ENCODE peak calls at places on chromosomes 2 and 18, in seven cellular contexts. One of them, this sample, is unnamed.

GRCh38 chr2:212974692-212975091 is 176.7 kb downstream of the IKZF2 start:
- DNase-seq in AG04450: peak; percentile 32
- DNase-seq in BJ: peak; percentile 51
- DNase-seq in GM12865: no peak
- DNase-seq in fibroblast of pulmonary artery: peak; percentile 85
- DNase-seq in nephron progenitor cell: no peak
- DNase-seq in RWPE2: no peak
- DNase-seq in this sample: no peak

GRCh38 chr2:162256621-162257020 is 13.4 kb upstream of the FAP start:
- DNase-seq in AG04450: no peak
- DNase-seq in BJ: no peak
- DNase-seq in GM12865: no peak
- DNase-seq in fibroblast of pulmonary artery: no peak
- DNase-seq in nephron progenitor cell: no peak
- DNase-seq in RWPE2: no peak
- DNase-seq in this sample: no peak

GRCh38 chr2:55490554-55490953 is 29.0 kb upstream of the CFAP36 start:
- DNase-seq in AG04450: peak; percentile 61
- DNase-seq in BJ: no peak
- DNase-seq in GM12865: no peak
- DNase-seq in fibroblast of pulmonary artery: peak; percentile 86
- DNase-seq in nephron progenitor cell: no peak
- DNase-seq in RWPE2: no peak
- DNase-seq in this sample: no peak

GRCh38 chr18:58695772-58696171 is 24.5 kb downstream of the MALT1 start:
- DNase-seq in AG04450: no peak
- DNase-seq in BJ: no peak
- DNase-seq in GM12865: no peak
- DNase-seq in fibroblast of pulmonary artery: no peak
- DNase-seq in nephron progenitor cell: no peak
- DNase-seq in RWPE2: no peak
- DNase-seq in this sample: no peak

GRCh38 chr2:143128681-143129580 is at the start of gene ARHGAP15:
- DNase-seq in AG04450: no peak
- DNase-seq in BJ: no peak
- DNase-seq in GM12865: peak; percentile 93
- DNase-seq in fibroblast of pulmonary artery: no peak
- DNase-seq in nephron progenitor cell: no peak
- DNase-seq in RWPE2: no peak
- DNase-seq in this sample: peak; percentile 82

GRCh38 chr18:79877163-79878091 is 74.0 kb downstream of the SLC66A2 start:
- DNase-seq in AG04450: no peak
- DNase-seq in BJ: no peak
- DNase-seq in GM12865: no peak
- DNase-seq in fibroblast of pulmonary artery: no peak
- DNase-seq in nephron progenitor cell: peak; percentile 50
- DNase-seq in RWPE2: peak; percentile 49
- DNase-seq in this sample: no peak

GRCh38 chr2:232341061-232341738 is 37.4 kb upstream of the ALPP start:
- DNase-seq in AG04450: no peak
- DNase-seq in BJ: no peak
- DNase-seq in GM12865: no peak
- DNase-seq in fibroblast of pulmonary artery: no peak
- DNase-seq in nephron progenitor cell: no peak
- DNase-seq in RWPE2: peak; percentile 32
- DNase-seq in this sample: no peak

GRCh38 chr18:36338420-36338933 is 41.0 kb downstream of the FHOD3 start:
- DNase-seq in AG04450: no peak
- DNase-seq in BJ: no peak
- DNase-seq in GM12865: no peak
- DNase-seq in fibroblast of pulmonary artery: no peak
- DNase-seq in nephron progenitor cell: no peak
- DNase-seq in RWPE2: no peak
- DNase-seq in this sample: no peak

GRCh38 chr2:216838146-216838545 is 21.7 kb downstream of the TNP1 start:
- DNase-seq in AG04450: peak; percentile 21
- DNase-seq in BJ: no peak
- DNase-seq in GM12865: no peak
- DNase-seq in fibroblast of pulmonary artery: peak; percentile 3
- DNase-seq in nephron progenitor cell: no peak
- DNase-seq in RWPE2: no peak
- DNase-seq in this sample: no peak

GRCh38 chr18:64244571-64244970 is 95.7 kb upstream of the LINC00305 start:
- DNase-seq in AG04450: no peak
- DNase-seq in BJ: no peak
- DNase-seq in GM12865: peak; percentile 11
- DNase-seq in fibroblast of pulmonary artery: peak; percentile 0
- DNase-seq in nephron progenitor cell: no peak
- DNase-seq in RWPE2: no peak
- DNase-seq in this sample: peak; percentile 8

GRCh38 chr2:156456616-156457015 is 20.4 kb downstream of the GPD2 start:
- DNase-seq in AG04450: no peak
- DNase-seq in BJ: no peak
- DNase-seq in GM12865: peak; percentile 70
- DNase-seq in fibroblast of pulmonary artery: no peak
- DNase-seq in nephron progenitor cell: no peak
- DNase-seq in RWPE2: no peak
- DNase-seq in this sample: peak; percentile 17

GRCh38 chr2:168167511-168168263 is 79.7 kb downstream of the STK39 start:
- DNase-seq in AG04450: no peak
- DNase-seq in BJ: no peak
- DNase-seq in GM12865: no peak
- DNase-seq in fibroblast of pulmonary artery: no peak
- DNase-seq in nephron progenitor cell: no peak
- DNase-seq in RWPE2: no peak
- DNase-seq in this sample: no peak

GRCh38 chr2:106095478-106096392 is 98.4 kb downstream of the UXS1 start:
- DNase-seq in AG04450: no peak
- DNase-seq in BJ: no peak
- DNase-seq in GM12865: no peak
- DNase-seq in fibroblast of pulmonary artery: no peak
- DNase-seq in nephron progenitor cell: no peak
- DNase-seq in RWPE2: no peak
- DNase-seq in this sample: peak; percentile 72

GRCh38 chr2:105239924-105240323 is 1.6 kb upstream of the GPR45 start:
- DNase-seq in AG04450: peak; percentile 73
- DNase-seq in BJ: peak; percentile 82
- DNase-seq in GM12865: no peak
- DNase-seq in fibroblast of pulmonary artery: peak; percentile 76
- DNase-seq in nephron progenitor cell: no peak
- DNase-seq in RWPE2: no peak
- DNase-seq in this sample: no peak

GRCh38 chr2:183490930-183491329 is 366.7 kb downstream of the NUP35 start:
- DNase-seq in AG04450: no peak
- DNase-seq in BJ: no peak
- DNase-seq in GM12865: no peak
- DNase-seq in fibroblast of pulmonary artery: peak; percentile 19
- DNase-seq in nephron progenitor cell: no peak
- DNase-seq in RWPE2: no peak
- DNase-seq in this sample: no peak

GRCh38 chr2:11539317-11540147 is 5.7 kb downstream of the GREB1 start:
- DNase-seq in AG04450: no peak
- DNase-seq in BJ: no peak
- DNase-seq in GM12865: no peak
- DNase-seq in fibroblast of pulmonary artery: no peak
- DNase-seq in nephron progenitor cell: peak; percentile 62
- DNase-seq in RWPE2: no peak
- DNase-seq in this sample: no peak

DNA sequence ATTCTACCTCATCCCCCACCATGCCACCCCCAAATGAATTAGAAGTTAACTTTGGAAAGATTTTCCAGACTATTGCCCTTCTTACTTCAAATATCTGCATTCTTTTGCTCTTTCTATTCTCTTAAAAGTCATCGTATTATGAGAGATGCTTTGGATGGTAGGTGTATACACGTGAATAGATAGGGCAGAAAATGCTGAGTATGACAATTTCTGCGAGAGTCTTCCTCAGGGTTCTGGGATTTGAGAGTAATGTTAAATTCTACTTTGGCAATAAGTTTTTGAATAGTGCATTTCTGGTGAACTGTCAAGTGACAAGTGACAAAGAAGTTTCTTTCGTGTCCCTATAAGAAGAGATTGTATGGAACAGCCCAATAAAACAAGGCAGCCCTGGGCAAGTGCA is 137.6 kb upstream of the DSEL start:
- DNase-seq in AG04450: no peak
- DNase-seq in BJ: no peak
- DNase-seq in GM12865: no peak
- DNase-seq in fibroblast of pulmonary artery: no peak
- DNase-seq in nephron progenitor cell: no peak
- DNase-seq in RWPE2: no peak
- DNase-seq in this sample: no peak
- TF ChIP-seq CTCF in AG04450: no peak
- TF ChIP-seq CTCF in BJ: no peak
- TF ChIP-seq CTCF in GM12865: no peak
- TF ChIP-seq CTCF in fibroblast of pulmonary artery: no peak
- TF ChIP-seq CTCF in nephron progenitor cell: no peak
- TF ChIP-seq CTCF in RWPE2: no peak
- TF ChIP-seq CTCF in this sample: no peak

DNA sequence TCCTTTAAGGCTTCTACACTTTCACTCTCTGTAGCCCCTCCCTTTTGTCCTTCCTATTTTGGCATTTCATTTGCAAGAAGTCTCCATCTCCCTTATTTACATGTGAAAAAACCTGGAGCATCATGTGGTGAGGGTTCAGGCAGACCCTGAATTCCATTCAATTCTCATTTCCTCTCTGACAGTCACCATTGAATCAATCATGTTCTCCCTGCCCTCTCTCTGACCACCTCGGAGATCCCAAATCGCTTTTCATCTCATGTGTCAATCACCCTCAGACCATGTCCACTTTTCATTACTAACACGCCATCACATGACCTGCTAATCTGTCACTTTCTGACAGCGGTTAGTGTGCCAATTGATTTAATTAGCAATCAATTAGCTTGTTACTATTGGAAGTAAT is 317.5 kb downstream of the EN1 start:
- DNase-seq in AG04450: no peak
- DNase-seq in BJ: no peak
- DNase-seq in GM12865: no peak
- DNase-seq in fibroblast of pulmonary artery: no peak
- DNase-seq in nephron progenitor cell: no peak
- DNase-seq in RWPE2: no peak
- DNase-seq in this sample: no peak
- TF ChIP-seq CTCF in AG04450: no peak
- TF ChIP-seq CTCF in BJ: no peak
- TF ChIP-seq CTCF in GM12865: no peak
- TF ChIP-seq CTCF in fibroblast of pulmonary artery: no peak
- TF ChIP-seq CTCF in nephron progenitor cell: no peak
- TF ChIP-seq CTCF in RWPE2: no peak
- TF ChIP-seq CTCF in this sample: no peak

GRCh38 chr2:79862756-79863155 is 349.9 kb downstream of the CTNNA2 start:
- DNase-seq in AG04450: no peak
- DNase-seq in BJ: no peak
- DNase-seq in GM12865: no peak
- DNase-seq in fibroblast of pulmonary artery: no peak
- DNase-seq in nephron progenitor cell: no peak
- DNase-seq in RWPE2: no peak
- DNase-seq in this sample: no peak

GRCh38 chr2:79857888-79858287 is 345.0 kb downstream of the CTNNA2 start:
- DNase-seq in AG04450: no peak
- DNase-seq in BJ: no peak
- DNase-seq in GM12865: no peak
- DNase-seq in fibroblast of pulmonary artery: no peak
- DNase-seq in nephron progenitor cell: no peak
- DNase-seq in RWPE2: no peak
- DNase-seq in this sample: no peak

GRCh38 chr2:79855264-79856006 is 342.6 kb downstream of the CTNNA2 start:
- DNase-seq in AG04450: no peak
- DNase-seq in BJ: no peak
- DNase-seq in GM12865: no peak
- DNase-seq in fibroblast of pulmonary artery: no peak
- DNase-seq in nephron progenitor cell: no peak
- DNase-seq in RWPE2: no peak
- DNase-seq in this sample: no peak

GRCh38 chr2:79861059-79861374 is 348.2 kb downstream of the CTNNA2 start:
- DNase-seq in AG04450: no peak
- DNase-seq in BJ: no peak
- DNase-seq in GM12865: no peak
- DNase-seq in fibroblast of pulmonary artery: no peak
- DNase-seq in nephron progenitor cell: no peak
- DNase-seq in RWPE2: no peak
- DNase-seq in this sample: no peak

GRCh38 chr2:79860233-79861058 is 347.6 kb downstream of the CTNNA2 start:
- DNase-seq in AG04450: no peak
- DNase-seq in BJ: peak; percentile 1
- DNase-seq in GM12865: no peak
- DNase-seq in fibroblast of pulmonary artery: peak; percentile 1
- DNase-seq in nephron progenitor cell: no peak
- DNase-seq in RWPE2: no peak
- DNase-seq in this sample: no peak
- TF ChIP-seq CTCF in AG04450: peak; percentile 83
- TF ChIP-seq CTCF in BJ: peak; percentile 67
- TF ChIP-seq CTCF in GM12865: no peak
- TF ChIP-seq CTCF in fibroblast of pulmonary artery: no peak
- TF ChIP-seq CTCF in nephron progenitor cell: peak; percentile 72
- TF ChIP-seq CTCF in RWPE2: peak; percentile 42
- TF ChIP-seq CTCF in this sample: no peak

DNA sequence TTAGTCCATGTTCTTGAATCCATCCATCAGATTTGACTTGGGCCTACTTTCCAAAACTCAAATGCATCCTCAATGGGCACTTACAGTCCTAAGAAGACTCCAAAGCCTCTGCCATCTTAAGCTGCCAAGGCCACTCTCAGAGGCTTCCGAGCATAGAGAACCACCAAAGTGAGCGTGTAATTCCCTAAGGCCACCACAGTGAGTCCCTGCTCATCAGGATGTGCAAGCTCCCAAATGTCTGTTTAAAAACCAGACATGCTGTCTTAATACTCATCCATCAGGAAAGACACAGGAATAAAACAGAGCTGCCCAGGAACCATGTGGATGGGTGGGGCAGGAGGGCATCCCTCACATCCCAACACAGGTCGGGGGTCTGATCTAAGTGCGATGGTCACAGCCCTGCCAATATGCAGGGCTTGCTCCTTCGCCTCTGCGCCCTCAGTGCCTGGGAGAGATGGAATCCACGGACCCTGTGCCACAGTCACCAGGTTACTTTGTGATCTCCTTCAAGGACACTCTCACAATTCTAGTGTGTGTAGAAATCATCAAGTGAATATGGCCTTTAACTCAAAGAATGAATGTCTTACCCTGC is 80.4 kb downstream of the POLR1A start:
- DNase-seq in AG04450: no peak
- DNase-seq in BJ: no peak
- DNase-seq in GM12865: no peak
- DNase-seq in fibroblast of pulmonary artery: no peak
- DNase-seq in nephron progenitor cell: no peak
- DNase-seq in RWPE2: no peak
- DNase-seq in this sample: no peak
- TF ChIP-seq CTCF in AG04450: peak; percentile 21
- TF ChIP-seq CTCF in BJ: peak; percentile 19
- TF ChIP-seq CTCF in GM12865: no peak
- TF ChIP-seq CTCF in fibroblast of pulmonary artery: peak; percentile 15
- TF ChIP-seq CTCF in nephron progenitor cell: no peak
- TF ChIP-seq CTCF in RWPE2: peak; percentile 5
- TF ChIP-seq CTCF in this sample: no peak

GRCh38 chr2:113700186-113700841 is 56.1 kb downstream of the SLC35F5 start:
- DNase-seq in AG04450: no peak
- DNase-seq in BJ: no peak
- DNase-seq in GM12865: peak; percentile 90
- DNase-seq in fibroblast of pulmonary artery: peak; percentile 12
- DNase-seq in nephron progenitor cell: no peak
- DNase-seq in RWPE2: no peak
- DNase-seq in this sample: peak; percentile 73
- TF ChIP-seq CTCF in AG04450: no peak
- TF ChIP-seq CTCF in BJ: no peak
- TF ChIP-seq CTCF in GM12865: peak; percentile 60
- TF ChIP-seq CTCF in fibroblast of pulmonary artery: no peak
- TF ChIP-seq CTCF in nephron progenitor cell: no peak
- TF ChIP-seq CTCF in RWPE2: no peak
- TF ChIP-seq CTCF in this sample: peak; percentile 74

GRCh38 chr2:44291281-44292248 is 16.3 kb downstream of the SLC3A1 start:
- DNase-seq in AG04450: peak; percentile 41
- DNase-seq in BJ: peak; percentile 39
- DNase-seq in GM12865: peak; percentile 11
- DNase-seq in fibroblast of pulmonary artery: peak; percentile 62
- DNase-seq in nephron progenitor cell: peak; percentile 20
- DNase-seq in RWPE2: no peak
- DNase-seq in this sample: no peak
- TF ChIP-seq CTCF in AG04450: peak; percentile 77
- TF ChIP-seq CTCF in BJ: peak; percentile 76
- TF ChIP-seq CTCF in GM12865: peak; percentile 9
- TF ChIP-seq CTCF in fibroblast of pulmonary artery: peak; percentile 61
- TF ChIP-seq CTCF in nephron progenitor cell: peak; percentile 24
- TF ChIP-seq CTCF in RWPE2: peak; percentile 81
- TF ChIP-seq CTCF in this sample: no peak